ENCODE peak calls at places on chromosomes 13 and 19, in ten cellular contexts. T is NT2/D1, I is fibroblast of lung, F is osteoblast, J is cardiac muscle cell, K is pancreas, R is heart right ventricle, Q is right atrium auricular region, A is HCT116, N is RWPE2. C is an unnamed sample. For H3K9me3, the result is how much of the 10 kb centered on the place peaks cover.

GRCh38 chr19:2331601-2332246 is 3.2 kb downstream of the SPPL2B start:
- DNase-seq in F (no peak), A (no peak), K (peak), N (no peak), R (peak), I (no peak), Q (no peak), T (no peak), J (no peak), C (no peak)

GRCh38 chr19:1045247-1045603 is 5.3 kb downstream of the ABCA7 start:
- DNase-seq in J (no peak), R (no peak), T (no peak), Q (no peak), K (peak), N (peak), I (no peak), A (peak), F (peak), C (no peak)

GRCh38 chr19:40363128-40363527 is 14.6 kb downstream of the PLD3 start:
- DNase-seq in F (peak), A (no peak), T (no peak), N (no peak), I (no peak), J (no peak), Q (no peak), K (no peak), R (no peak), C (no peak)

GRCh38 chr19:10603084-10603872 is 16.2 kb upstream of the AP1M2 start:
- DNase-seq in T (no peak), F (peak), N (no peak), I (no peak), K (peak), R (peak), Q (peak), J (peak), A (no peak), C (peak)

GRCh38 chr19:30662211-30662861 is 290.2 kb downstream of the ZNF536 start:
- DNase-seq in N (no peak), Q (no peak), J (no peak), A (no peak), R (no peak), F (no peak), T (no peak), I (no peak), K (peak), C (no peak)

GRCh38 chr19:21922276-21922675 is 86.3 kb upstream of the ZNF43 start:
- DNase-seq in J (no peak), R (no peak), N (no peak), Q (no peak), F (no peak), I (no peak), T (no peak), K (no peak), A (no peak), C (no peak)

GRCh38 chr13:78602561-78603239 is 652 bp downstream of the POU4F1 start:
- DNase-seq in R (no peak), A (no peak), I (peak), Q (no peak), F (no peak), K (no peak), N (no peak), J (no peak), T (no peak), C (no peak)

GRCh38 chr13:41299316-41300094 is 11.6 kb upstream of the NAA16 start:
- DNase-seq in N (no peak), A (no peak), I (no peak), F (peak), T (no peak), J (no peak), R (no peak), K (no peak), Q (no peak), C (no peak)

GRCh38 chr19:47315125-47315821 is 5.6 kb downstream of the C5AR1 start:
- DNase-seq in F (peak), A (peak), T (no peak), J (no peak), N (peak), Q (peak), K (no peak), I (peak), R (no peak), C (no peak)

GRCh38 chr19:53212703-53213320 is 19.7 kb upstream of the ZNF665 start:
- DNase-seq in J (no peak), F (no peak), I (no peak), Q (no peak), T (no peak), A (no peak), R (no peak), N (no peak), K (no peak), C (no peak)

GRCh38 chr19:42548545-42548944 is 20.3 kb upstream of the CEACAM1 start:
- DNase-seq in I (no peak), A (no peak), Q (no peak), R (no peak), F (no peak), K (no peak), J (no peak), T (no peak), N (no peak), C (no peak)

GRCh38 chr19:12222980-12223630 is 60.2 kb downstream of the ZNF136 start:
- DNase-seq in T (no peak), R (no peak), N (no peak), F (no peak), Q (no peak), J (no peak), K (no peak), I (no peak), A (no peak), C (no peak)

GRCh38 chr19:12217332-12217731 is 54.4 kb downstream of the ZNF136 start:
- DNase-seq in T (no peak), J (no peak), Q (no peak), K (no peak), I (no peak), N (no peak), A (no peak), R (no peak), F (no peak), C (no peak)
- H3K9me3 ChIP-seq in T (half or more), J (under half), Q (under half), K (under half), I (under half), N (under half), A (under half), R (under half), F (under half), C (under half)

GRCh38 chr19:52066258-52066866 is 17.7 kb upstream of the ZNF432 start:
- DNase-seq in K (no peak), I (no peak), A (no peak), R (no peak), T (no peak), Q (no peak), N (no peak), J (no peak), F (no peak), C (no peak)

GRCh38 chr19:52069653-52070052 is 21.0 kb upstream of the ZNF432 start:
- DNase-seq in J (no peak), R (no peak), K (no peak), A (no peak), Q (no peak), I (no peak), N (no peak), F (no peak), T (no peak), C (no peak)

GRCh38 chr19:52065399-52065798 is 16.8 kb upstream of the ZNF432 start:
- DNase-seq in F (no peak), N (no peak), Q (no peak), K (no peak), J (no peak), T (no peak), A (no peak), I (no peak), R (no peak), C (no peak)

DNA sequence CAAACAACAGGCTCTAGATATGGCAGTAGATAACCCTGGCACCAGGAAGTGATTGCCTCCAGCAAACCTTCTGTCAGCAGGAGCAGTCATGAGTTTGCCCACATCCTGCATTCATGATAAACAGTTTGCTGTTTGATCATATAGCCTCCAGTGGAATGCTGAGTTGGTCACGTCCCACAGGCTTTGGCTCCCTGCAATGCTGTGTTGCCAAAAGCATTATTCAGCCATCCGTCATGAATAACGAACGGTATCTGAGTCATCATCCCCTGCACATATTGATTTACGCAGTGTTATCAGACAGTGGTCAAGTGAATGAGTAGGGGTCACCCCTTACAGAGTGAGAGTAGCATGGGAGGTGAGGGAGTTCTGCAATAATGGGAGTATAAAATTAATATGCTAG is 21.9 kb upstream of the ZNF432 start:
- DNase-seq in N (no peak), I (peak), F (no peak), J (no peak), A (no peak), Q (no peak), T (no peak), R (no peak), K (no peak), C (no peak)
- H3K9me3 ChIP-seq in N (half or more), I (under half), F (under half), J (under half), A (under half), Q (under half), T (half or more), R (half or more), K (under half), C (under half)

GRCh38 chr19:15979293-15979692 is 30.5 kb downstream of the OR10H4 start:
- DNase-seq in Q (no peak), F (no peak), A (no peak), I (no peak), R (no peak), K (no peak), J (no peak), T (no peak), N (no peak), C (no peak)
- H3K9me3 ChIP-seq in Q (under half), F (under half), A (under half), I (under half), R (under half), K (under half), J (under half), T (under half), N (under half), C (under half)

DNA sequence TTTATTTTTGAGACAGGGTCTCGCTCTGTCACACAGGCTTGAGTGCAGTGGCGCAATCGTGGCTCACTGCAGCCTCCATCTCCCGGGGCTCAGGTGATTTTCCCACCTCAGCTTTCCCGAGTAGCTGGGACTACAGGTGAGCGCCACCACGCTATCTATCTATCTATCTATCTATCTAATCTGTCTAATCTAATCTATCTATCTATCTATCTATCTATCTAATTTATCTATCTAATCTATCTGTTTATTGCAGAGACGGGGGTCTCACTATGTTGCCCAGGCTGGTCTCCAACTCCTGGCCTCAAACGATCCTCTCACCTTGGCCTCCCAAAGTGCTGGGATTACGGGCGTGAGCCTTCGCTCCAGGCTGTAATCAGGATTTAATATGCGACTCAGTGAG is 587 bp downstream of the ZNF613 start:
- DNase-seq in T (no peak), J (no peak), R (no peak), A (no peak), N (no peak), F (no peak), I (no peak), K (no peak), Q (no peak), C (no peak)
- H3K9me3 ChIP-seq in T (under half), J (under half), R (under half), A (under half), N (under half), F (under half), I (under half), K (under half), Q (under half), C (under half)

C was measured in SK-N-MC.